ENCODE peak calls at places on chromosomes 11 and 22, in five cellular contexts. One of them, this sample, is unnamed.

GRCh38 chr11:122852071-122852831 is 14.0 kb downstream of the CRTAM start:
- DNase-seq in GM23338: no peak
- DNase-seq in heart right ventricle: no peak
- DNase-seq in body of pancreas: no peak
- DNase-seq in brain microvascular endothelial cell: peak
- DNase-seq in this sample: no peak

GRCh38 chr11:35622070-35622469 is 3.8 kb downstream of the FJX1 start:
- DNase-seq in brain microvascular endothelial cell: peak
- DNase-seq in GM23338: peak
- DNase-seq in body of pancreas: no peak
- DNase-seq in heart right ventricle: no peak
- DNase-seq in this sample: peak

GRCh38 chr11:81197396-81197795 is 1536.3 kb downstream of the FAM181B start:
- DNase-seq in heart right ventricle: no peak
- DNase-seq in body of pancreas: no peak
- DNase-seq in GM23338: peak
- DNase-seq in brain microvascular endothelial cell: no peak
- DNase-seq in this sample: no peak

GRCh38 chr11:66115638-66116410 is 45.8 kb downstream of the PACS1 start:
- DNase-seq in heart right ventricle: no peak
- DNase-seq in body of pancreas: no peak
- DNase-seq in brain microvascular endothelial cell: no peak
- DNase-seq in GM23338: no peak
- DNase-seq in this sample: no peak

GRCh38 chr22:41868556-41868955 is 35.7 kb downstream of the SREBF2 start:
- DNase-seq in GM23338: no peak
- DNase-seq in brain microvascular endothelial cell: no peak
- DNase-seq in body of pancreas: no peak
- DNase-seq in heart right ventricle: no peak
- DNase-seq in this sample: no peak

GRCh38 chr11:57476223-57476882 is 16.0 kb downstream of the RTN4RL2 start:
- DNase-seq in GM23338: peak
- DNase-seq in heart right ventricle: peak
- DNase-seq in body of pancreas: peak
- DNase-seq in brain microvascular endothelial cell: no peak
- DNase-seq in this sample: no peak

GRCh38 chr11:108588287-108588686 is 5.3 kb downstream of the EXPH5 start:
- DNase-seq in body of pancreas: no peak
- DNase-seq in heart right ventricle: no peak
- DNase-seq in brain microvascular endothelial cell: no peak
- DNase-seq in GM23338: no peak
- DNase-seq in this sample: no peak

GRCh38 chr11:112655386-112655785 is 305.8 kb upstream of the NCAM1 start:
- DNase-seq in GM23338: no peak
- DNase-seq in heart right ventricle: peak
- DNase-seq in body of pancreas: peak
- DNase-seq in brain microvascular endothelial cell: peak
- DNase-seq in this sample: no peak

GRCh38 chr11:112780351-112781043 is 180.7 kb upstream of the NCAM1 start:
- DNase-seq in heart right ventricle: peak
- DNase-seq in body of pancreas: no peak
- DNase-seq in GM23338: no peak
- DNase-seq in brain microvascular endothelial cell: no peak
- DNase-seq in this sample: no peak

GRCh38 chr11:29258411-29258810 is 758.4 kb downstream of the KCNA4 start:
- DNase-seq in brain microvascular endothelial cell: no peak
- DNase-seq in body of pancreas: no peak
- DNase-seq in GM23338: no peak
- DNase-seq in heart right ventricle: no peak
- DNase-seq in this sample: no peak

GRCh38 chr11:14094481-14095037 is 132.0 kb downstream of the SPON1 start:
- DNase-seq in brain microvascular endothelial cell: no peak
- DNase-seq in body of pancreas: no peak
- DNase-seq in GM23338: no peak
- DNase-seq in heart right ventricle: no peak
- DNase-seq in this sample: no peak

GRCh38 chr22:42964994-42965699 is 49.8 kb downstream of the PACSIN2 start:
- DNase-seq in GM23338: no peak
- DNase-seq in brain microvascular endothelial cell: peak
- DNase-seq in body of pancreas: no peak
- DNase-seq in heart right ventricle: no peak
- DNase-seq in this sample: no peak

GRCh38 chr22:29912605-29913398 is 29.8 kb downstream of the MTMR3 start:
- DNase-seq in brain microvascular endothelial cell: peak
- DNase-seq in heart right ventricle: no peak
- DNase-seq in body of pancreas: no peak
- DNase-seq in GM23338: no peak
- DNase-seq in this sample: peak

GRCh38 chr22:42284230-42284591 is 13.8 kb upstream of the TCF20 start:
- DNase-seq in GM23338: no peak
- DNase-seq in brain microvascular endothelial cell: no peak
- DNase-seq in body of pancreas: no peak
- DNase-seq in heart right ventricle: no peak
- DNase-seq in this sample: no peak

GRCh38 chr11:2943711-2944118 is 14.5 kb upstream of the PHLDA2 start:
- DNase-seq in GM23338: no peak
- DNase-seq in body of pancreas: peak
- DNase-seq in brain microvascular endothelial cell: no peak
- DNase-seq in heart right ventricle: no peak
- DNase-seq in this sample: no peak

GRCh38 chr11:73566977-73567755 is 30.7 kb downstream of the FAM168A start:
- DNase-seq in GM23338: no peak
- DNase-seq in brain microvascular endothelial cell: peak
- DNase-seq in heart right ventricle: no peak
- DNase-seq in body of pancreas: no peak
- DNase-seq in this sample: no peak

GRCh38 chr22:37063436-37064420 is 12.2 kb downstream of the KCTD17 start:
- DNase-seq in brain microvascular endothelial cell: no peak
- DNase-seq in body of pancreas: no peak
- DNase-seq in heart right ventricle: no peak
- DNase-seq in GM23338: no peak
- DNase-seq in this sample: no peak

GRCh38 chr11:35158371-35159081 is 19.6 kb downstream of the CD44 start:
- DNase-seq in GM23338: no peak
- DNase-seq in body of pancreas: peak
- DNase-seq in heart right ventricle: no peak
- DNase-seq in brain microvascular endothelial cell: no peak
- DNase-seq in this sample: no peak

GRCh38 chr11:86176165-86176884 is 68.2 kb upstream of the EED start:
- DNase-seq in heart right ventricle: no peak
- DNase-seq in brain microvascular endothelial cell: peak
- DNase-seq in body of pancreas: no peak
- DNase-seq in GM23338: no peak
- DNase-seq in this sample: no peak

GRCh38 chr22:35131423-35132050 is 65.6 kb downstream of the ISX start:
- DNase-seq in GM23338: no peak
- DNase-seq in brain microvascular endothelial cell: no peak
- DNase-seq in body of pancreas: no peak
- DNase-seq in heart right ventricle: no peak
- DNase-seq in this sample: no peak

GRCh38 chr22:35134637-35135036 is 68.7 kb downstream of the ISX start:
- DNase-seq in brain microvascular endothelial cell: no peak
- DNase-seq in GM23338: no peak
- DNase-seq in body of pancreas: no peak
- DNase-seq in heart right ventricle: no peak
- DNase-seq in this sample: no peak

GRCh38 chr22:35132568-35132967 is 66.6 kb downstream of the ISX start:
- DNase-seq in GM23338: no peak
- DNase-seq in body of pancreas: no peak
- DNase-seq in heart right ventricle: no peak
- DNase-seq in brain microvascular endothelial cell: no peak
- DNase-seq in this sample: no peak

GRCh38 chr22:35135165-35135564 is 69.2 kb downstream of the ISX start:
- DNase-seq in GM23338: no peak
- DNase-seq in brain microvascular endothelial cell: no peak
- DNase-seq in heart right ventricle: no peak
- DNase-seq in body of pancreas: no peak
- DNase-seq in this sample: no peak

DNA sequence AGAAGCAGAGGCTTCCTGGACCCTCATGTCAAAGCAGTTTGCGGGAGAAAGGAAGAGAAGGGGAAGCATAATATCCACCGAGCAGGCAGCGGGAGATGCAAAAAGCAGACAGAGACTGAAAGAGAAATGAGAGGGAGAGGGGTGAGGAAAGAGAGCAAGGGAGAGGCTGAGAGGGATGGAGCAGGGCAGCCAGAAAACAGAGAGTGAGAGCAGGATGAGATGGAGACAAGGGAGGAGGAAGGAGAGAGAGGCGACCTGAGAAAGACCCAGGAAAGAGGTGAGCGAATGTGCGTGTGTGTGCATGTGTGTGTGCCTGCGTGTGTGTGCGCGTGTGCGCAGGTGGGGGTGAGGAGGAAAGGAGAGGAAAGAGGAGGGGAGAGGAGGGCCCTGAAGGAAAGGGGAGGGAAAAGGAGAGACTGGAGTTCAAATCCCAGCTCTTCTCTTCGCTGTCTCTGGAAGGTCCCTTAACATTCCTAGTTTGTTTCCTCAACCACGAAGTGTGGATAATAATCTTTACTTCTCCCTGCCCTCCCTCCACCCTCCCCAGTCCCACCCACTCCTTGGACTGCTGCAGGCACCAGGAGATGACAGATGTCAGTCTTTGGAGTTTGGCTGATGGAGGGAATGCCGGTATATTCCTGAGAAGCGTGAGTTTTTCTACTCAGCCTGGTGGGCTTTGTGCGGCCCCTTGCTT is 67.9 kb downstream of the ISX start:
- DNase-seq in brain microvascular endothelial cell: no peak
- DNase-seq in GM23338: no peak
- DNase-seq in heart right ventricle: no peak
- DNase-seq in body of pancreas: no peak
- DNase-seq in this sample: no peak
- H3K4me3 ChIP-seq in brain microvascular endothelial cell: no peak
- H3K4me3 ChIP-seq in GM23338: no peak
- H3K4me3 ChIP-seq in heart right ventricle: no peak
- H3K4me3 ChIP-seq in body of pancreas: no peak
- H3K4me3 ChIP-seq in this sample: no peak

GRCh38 chr11:100008440-100008839 is 678.6 kb upstream of the ARHGAP42 start:
- DNase-seq in brain microvascular endothelial cell: no peak
- DNase-seq in heart right ventricle: no peak
- DNase-seq in GM23338: no peak
- DNase-seq in body of pancreas: no peak
- DNase-seq in this sample: no peak

GRCh38 chr11:100004541-100004940 is 682.5 kb upstream of the ARHGAP42 start:
- DNase-seq in brain microvascular endothelial cell: peak
- DNase-seq in body of pancreas: peak
- DNase-seq in GM23338: no peak
- DNase-seq in heart right ventricle: no peak
- DNase-seq in this sample: no peak

GRCh38 chr11:100009728-100010127 is 677.4 kb upstream of the ARHGAP42 start:
- DNase-seq in brain microvascular endothelial cell: no peak
- DNase-seq in body of pancreas: no peak
- DNase-seq in heart right ventricle: no peak
- DNase-seq in GM23338: no peak
- DNase-seq in this sample: no peak

GRCh38 chr11:100010393-100010792 is 676.7 kb upstream of the ARHGAP42 start:
- DNase-seq in brain microvascular endothelial cell: no peak
- DNase-seq in GM23338: peak
- DNase-seq in heart right ventricle: no peak
- DNase-seq in body of pancreas: no peak
- DNase-seq in this sample: no peak
- TF ChIP-seq CTCF in brain microvascular endothelial cell: peak
- TF ChIP-seq CTCF in GM23338: peak
- TF ChIP-seq CTCF in heart right ventricle: no peak
- TF ChIP-seq CTCF in body of pancreas: no peak
- TF ChIP-seq CTCF in this sample: no peak

GRCh38 chr22:17878970-17879369 is 104.7 kb upstream of the BID start:
- DNase-seq in GM23338: no peak
- DNase-seq in brain microvascular endothelial cell: no peak
- DNase-seq in heart right ventricle: no peak
- DNase-seq in body of pancreas: no peak
- DNase-seq in this sample: no peak
- H3K4me3 ChIP-seq in GM23338: no peak
- H3K4me3 ChIP-seq in brain microvascular endothelial cell: no peak
- H3K4me3 ChIP-seq in heart right ventricle: no peak
- H3K4me3 ChIP-seq in body of pancreas: no peak
- H3K4me3 ChIP-seq in this sample: no peak

DNA sequence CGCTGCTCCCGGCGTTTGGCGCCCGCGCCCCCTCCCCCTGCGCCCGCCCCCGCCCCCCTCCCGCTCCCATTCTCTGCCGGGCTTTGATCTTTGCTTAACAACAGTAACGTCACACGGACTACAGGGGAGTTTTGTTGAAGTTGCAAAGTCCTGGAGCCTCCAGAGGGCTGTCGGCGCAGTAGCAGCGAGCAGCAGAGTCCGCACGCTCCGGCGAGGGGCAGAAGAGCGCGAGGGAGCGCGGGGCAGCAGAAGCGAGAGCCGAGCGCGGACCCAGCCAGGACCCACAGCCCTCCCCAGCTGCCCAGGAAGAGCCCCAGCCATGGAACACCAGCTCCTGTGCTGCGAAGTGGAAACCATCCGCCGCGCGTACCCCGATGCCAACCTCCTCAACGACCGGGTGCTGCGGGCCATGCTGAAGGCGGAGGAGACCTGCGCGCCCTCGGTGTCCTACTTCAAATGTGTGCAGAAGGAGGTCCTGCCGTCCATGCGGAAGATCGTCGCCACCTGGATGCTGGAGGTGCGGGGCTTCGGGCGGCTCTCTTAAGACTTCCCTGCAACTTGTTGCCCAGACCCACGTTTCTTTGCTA is at the start of gene CCND1:
- DNase-seq in brain microvascular endothelial cell: peak
- DNase-seq in body of pancreas: peak
- DNase-seq in GM23338: peak
- DNase-seq in heart right ventricle: peak
- DNase-seq in this sample: peak
- TF ChIP-seq CTCF in brain microvascular endothelial cell: peak
- TF ChIP-seq CTCF in body of pancreas: no peak
- TF ChIP-seq CTCF in GM23338: no peak
- TF ChIP-seq CTCF in heart right ventricle: peak
- TF ChIP-seq CTCF in this sample: peak

GRCh38 chr11:119185916-119186634 is 800 bp downstream of the NHERF4 start:
- DNase-seq in heart right ventricle: no peak
- DNase-seq in brain microvascular endothelial cell: no peak
- DNase-seq in body of pancreas: no peak
- DNase-seq in GM23338: no peak
- DNase-seq in this sample: no peak
- H3K4me3 ChIP-seq in heart right ventricle: no peak
- H3K4me3 ChIP-seq in brain microvascular endothelial cell: no peak
- H3K4me3 ChIP-seq in body of pancreas: no peak
- H3K4me3 ChIP-seq in GM23338: no peak
- H3K4me3 ChIP-seq in this sample: no peak